ENCODE peak calls at places on chromosomes 2 and 18, in seven cellular contexts. C, A, R, Y, E, H and V are unnamed samples.

GRCh38 chr2:209141818-209142217 is 282.0 kb upstream of the MAP2 start:
- DNase-seq in C (no peak), A (no peak), R (no peak), Y (no peak), E (no peak), H (no peak), V (no peak)

GRCh38 chr2:192026064-192026715 is 168.5 kb downstream of the TMEFF2 start:
- DNase-seq in C (no peak), A (no peak), R (no peak), Y (no peak), E (no peak), H (no peak), V (no peak)

GRCh38 chr2:130836501-130837174 is at the start of gene ARHGEF4:
- DNase-seq in C (no peak), A (peak), R (peak), Y (no peak), E (no peak), H (no peak), V (peak)

GRCh38 chr18:36693931-36694661 is 134.7 kb downstream of the TPGS2 start:
- DNase-seq in C (no peak), A (no peak), R (peak), Y (peak), E (no peak), H (peak), V (no peak)

GRCh38 chr2:232342635-232343565 is 35.7 kb upstream of the ALPP start:
- DNase-seq in C (no peak), A (no peak), R (no peak), Y (no peak), E (no peak), H (no peak), V (no peak)

GRCh38 chr2:126220336-126220735 is 435.6 kb upstream of the GYPC start:
- DNase-seq in C (no peak), A (no peak), R (no peak), Y (peak), E (no peak), H (no peak), V (no peak)

GRCh38 chr18:2654828-2655152 is 736 bp upstream of the SMCHD1 start:
- DNase-seq in C (no peak), A (no peak), R (peak), Y (no peak), E (no peak), H (no peak), V (no peak)

GRCh38 chr2:231710751-231711676 is 2.7 kb downstream of the PTMA start:
- DNase-seq in C (no peak), A (peak), R (peak), Y (no peak), E (no peak), H (no peak), V (no peak)

GRCh38 chr2:174329157-174329715 is 5.5 kb upstream of the SP9 start:
- DNase-seq in C (no peak), A (no peak), R (no peak), Y (no peak), E (no peak), H (no peak), V (no peak)

GRCh38 chr2:147149589-147150245 is 695.1 kb upstream of the ACVR2A start:
- DNase-seq in C (no peak), A (no peak), R (peak), Y (no peak), E (no peak), H (no peak), V (no peak)

GRCh38 chr2:29749843-29750242 is 171.5 kb downstream of the ALK start:
- DNase-seq in C (no peak), A (no peak), R (no peak), Y (no peak), E (no peak), H (peak), V (no peak)

GRCh38 chr18:79522451-79523220 is 126.9 kb downstream of the NFATC1 start:
- DNase-seq in C (peak), A (no peak), R (no peak), Y (no peak), E (no peak), H (no peak), V (no peak)

GRCh38 chr18:76750886-76751537 is 71.3 kb upstream of the ZNF236 start:
- DNase-seq in C (no peak), A (no peak), R (no peak), Y (no peak), E (no peak), H (no peak), V (no peak)

GRCh38 chr18:37778417-37779165 is 213.0 kb upstream of the CELF4 start:
- DNase-seq in C (no peak), A (peak), R (peak), Y (peak), E (no peak), H (peak), V (peak)

GRCh38 chr2:225037374-225038075 is 4.7 kb downstream of the DOCK10 start:
- DNase-seq in C (no peak), A (no peak), R (no peak), Y (no peak), E (no peak), H (no peak), V (no peak)

GRCh38 chr2:69253033-69253535 is 133.9 kb downstream of the GFPT1 start:
- DNase-seq in C (no peak), A (no peak), R (no peak), Y (peak), E (no peak), H (no peak), V (no peak)

GRCh38 chr2:223062304-223062845 is 10.4 kb downstream of the KCNE4 start:
- DNase-seq in C (no peak), A (no peak), R (peak), Y (peak), E (no peak), H (no peak), V (no peak)

GRCh38 chr2:232483923-232484627 is 3.6 kb downstream of the ECEL1 start:
- DNase-seq in C (no peak), A (no peak), R (no peak), Y (no peak), E (no peak), H (no peak), V (no peak)